ENCODE peak calls at places on chromosome 6, in seven cellular contexts. C is brain microvascular endothelial cell; N is effector memory CD4-positive, alpha-beta T cell; G is CD4-positive, alpha-beta T cell; P is H9; H is A549; R is neural progenitor cell. B is an unnamed sample.

GRCh38 chr6:30754631-30755030 is 10.3 kb upstream of the IER3 start:
- DNase-seq in C (no peak), N (no peak), G (no peak), P (no peak), H (no peak), R (no peak), B (no peak)

GRCh38 chr6:47581591-47581990 is 104.0 kb downstream of the CD2AP start:
- DNase-seq in C (no peak), N (no peak), G (no peak), P (no peak), H (no peak), R (no peak), B (no peak)

GRCh38 chr6:126337323-126337722 is 2.6 kb upstream of the CENPW start:
- DNase-seq in C (peak), N (no peak), G (no peak), P (no peak), H (no peak), R (no peak), B (no peak)

GRCh38 chr6:42403831-42404230 is 47.9 kb downstream of the TRERF1 start:
- DNase-seq in C (no peak), N (no peak), G (no peak), P (no peak), H (no peak), R (no peak), B (no peak)

GRCh38 chr6:140107216-140107615 is 732.8 kb upstream of the CITED2 start:
- DNase-seq in C (no peak), N (no peak), G (no peak), P (no peak), H (no peak), R (no peak), B (no peak)

GRCh38 chr6:47026679-47027078 is 15.5 kb downstream of the ADGRF1 start:
- DNase-seq in C (no peak), N (no peak), G (no peak), P (no peak), H (no peak), R (no peak), B (no peak)

GRCh38 chr6:134482585-134483346 is 164.9 kb upstream of the SGK1 start:
- DNase-seq in C (peak), N (no peak), G (no peak), P (no peak), H (no peak), R (no peak), B (no peak)

GRCh38 chr6:79810878-79811277 is 136.5 kb downstream of the ELOVL4 start:
- DNase-seq in C (no peak), N (no peak), G (no peak), P (no peak), H (no peak), R (peak), B (no peak)

GRCh38 chr6:106098383-106099234 is 12.5 kb downstream of the PRDM1 start:
- DNase-seq in C (peak), N (peak), G (peak), P (no peak), H (no peak), R (peak), B (no peak)

GRCh38 chr6:117829594-117830319 is 77.3 kb upstream of the SLC35F1 start:
- DNase-seq in C (peak), N (no peak), G (no peak), P (peak), H (peak), R (peak), B (no peak)

GRCh38 chr6:139172151-139172550 is 37.3 kb downstream of the HECA start:
- DNase-seq in C (no peak), N (no peak), G (no peak), P (no peak), H (no peak), R (no peak), B (no peak)

DNA sequence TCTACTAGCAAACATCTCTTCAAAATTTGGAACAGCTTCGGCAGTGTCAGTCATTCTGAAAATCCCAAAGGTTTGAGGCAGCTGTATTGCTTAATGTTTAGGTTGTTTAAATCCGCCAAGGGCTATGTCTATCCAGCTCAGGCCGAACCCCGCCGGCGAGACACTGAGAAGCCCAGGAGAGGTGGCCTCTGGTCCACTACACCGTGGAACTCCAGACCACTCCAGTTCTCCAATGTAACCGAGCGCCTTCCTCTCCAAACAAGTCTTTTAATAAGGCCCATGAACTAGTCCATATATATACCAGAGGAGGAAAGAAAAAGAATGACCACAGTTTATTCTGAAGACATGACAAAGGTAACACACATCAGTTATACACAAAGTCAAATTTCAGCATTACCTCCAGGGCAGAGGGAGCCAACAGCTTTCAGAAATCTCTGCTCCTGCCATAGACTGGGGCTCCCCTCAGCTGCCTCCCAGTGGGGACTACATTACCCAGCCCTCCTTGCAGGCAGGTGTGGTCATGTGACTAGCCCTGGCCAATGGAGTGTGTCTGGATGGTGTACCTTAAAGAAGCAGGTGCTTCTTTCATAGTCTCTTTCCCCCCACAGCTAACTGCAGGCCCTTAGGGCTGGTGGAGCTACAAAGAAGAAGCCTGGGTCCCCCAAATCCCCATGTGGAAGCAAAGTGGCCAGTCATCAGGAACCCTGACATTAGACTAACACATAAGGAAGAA is at the start of gene RAMACL:
- DNase-seq in C (no peak), N (peak), G (no peak), P (peak), H (peak), R (peak), B (no peak)
- H3K27ac ChIP-seq in C (no peak), N (no peak), G (no peak), P (no peak), H (no peak), R (no peak), B (no peak)

GRCh38 chr6:34341481-34341971 is 50.9 kb downstream of the NUDT3 start:
- DNase-seq in C (no peak), N (no peak), G (no peak), P (no peak), H (no peak), R (no peak), B (no peak)
- H3K27ac ChIP-seq in C (no peak), N (no peak), G (no peak), P (no peak), H (no peak), R (no peak), B (peak)

GRCh38 chr6:16766836-16767745 is 5.8 kb upstream of the ATXN1 start:
- DNase-seq in C (peak), N (no peak), G (no peak), P (no peak), H (no peak), R (no peak), B (no peak)

GRCh38 chr6:16764188-16764950 is 3.1 kb upstream of the ATXN1 start:
- DNase-seq in C (peak), N (no peak), G (no peak), P (no peak), H (no peak), R (no peak), B (no peak)

GRCh38 chr6:16766043-16766521 is 4.8 kb upstream of the ATXN1 start:
- DNase-seq in C (peak), N (no peak), G (no peak), P (no peak), H (no peak), R (no peak), B (no peak)

GRCh38 chr6:16762547-16763477 is 1.6 kb upstream of the ATXN1 start:
- DNase-seq in C (peak), N (peak), G (peak), P (peak), H (peak), R (peak), B (no peak)

GRCh38 chr6:16765235-16765634 is 4.0 kb upstream of the ATXN1 start:
- DNase-seq in C (no peak), N (no peak), G (no peak), P (no peak), H (no peak), R (no peak), B (no peak)
- H3K27ac ChIP-seq in C (peak), N (no peak), G (no peak), P (no peak), H (no peak), R (no peak), B (no peak)

GRCh38 chr6:148401581-148401980 is 58.9 kb downstream of the SASH1 start:
- DNase-seq in C (no peak), N (no peak), G (no peak), P (no peak), H (no peak), R (no peak), B (no peak)

GRCh38 chr6:148407372-148407771 is 64.7 kb downstream of the SASH1 start:
- DNase-seq in C (peak), N (no peak), G (no peak), P (no peak), H (no peak), R (no peak), B (no peak)

GRCh38 chr6:148405893-148406292 is 63.3 kb downstream of the SASH1 start:
- DNase-seq in C (no peak), N (no peak), G (no peak), P (no peak), H (no peak), R (no peak), B (no peak)

GRCh38 chr6:148404456-148405022 is 61.9 kb downstream of the SASH1 start:
- DNase-seq in C (no peak), N (no peak), G (no peak), P (no peak), H (no peak), R (peak), B (no peak)

DNA sequence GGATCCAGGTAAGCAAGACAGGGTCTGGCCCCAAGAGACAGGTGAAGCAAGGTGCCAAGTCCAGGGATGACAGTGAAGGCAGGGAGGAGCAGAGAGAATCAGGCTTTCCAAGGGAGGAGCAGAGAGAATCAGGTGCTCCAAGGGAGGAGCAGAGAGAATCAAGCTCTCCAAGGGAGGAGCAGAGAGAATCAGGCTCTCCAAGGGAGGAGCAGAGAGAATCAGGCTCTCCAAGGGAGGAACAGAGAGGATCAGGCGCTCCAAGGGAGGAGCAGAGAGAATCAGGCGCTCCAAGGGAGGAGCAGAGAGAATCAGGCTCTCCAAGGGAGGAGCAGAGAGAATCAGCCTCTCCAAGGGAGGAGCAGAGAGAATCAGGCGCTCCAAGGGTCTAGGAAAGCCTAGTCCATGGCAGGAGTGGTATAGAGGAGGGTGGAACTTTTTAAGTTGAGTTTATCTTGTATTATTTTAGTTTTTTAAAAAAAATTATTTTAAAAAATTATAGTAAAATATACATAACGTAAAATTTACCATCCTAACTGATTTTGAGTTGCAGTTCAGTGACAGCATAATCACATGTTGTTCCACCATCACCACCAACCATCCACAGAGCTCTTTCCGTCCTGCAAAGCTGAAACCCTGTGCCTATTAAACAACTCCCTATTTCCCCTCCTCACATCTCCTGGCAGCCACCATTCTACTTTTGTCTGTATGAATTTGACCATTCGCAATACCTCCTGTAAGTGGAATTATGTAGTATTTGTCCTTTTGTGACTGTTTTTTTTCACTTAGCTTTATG is 64.1 kb downstream of the SASH1 start:
- DNase-seq in C (no peak), N (no peak), G (no peak), P (no peak), H (no peak), R (no peak), B (no peak)
- H3K27ac ChIP-seq in C (peak), N (no peak), G (no peak), P (no peak), H (no peak), R (no peak), B (peak)

GRCh38 chr6:7138921-7139358 is 31.2 kb downstream of the RREB1 start:
- DNase-seq in C (no peak), N (peak), G (peak), P (peak), H (peak), R (peak), B (no peak)

GRCh38 chr6:7142228-7142801 is 34.6 kb downstream of the RREB1 start:
- DNase-seq in C (no peak), N (no peak), G (no peak), P (no peak), H (no peak), R (no peak), B (no peak)

GRCh38 chr6:7138111-7138510 is 30.4 kb downstream of the RREB1 start:
- DNase-seq in C (no peak), N (no peak), G (no peak), P (no peak), H (no peak), R (no peak), B (no peak)

GRCh38 chr6:7140631-7141366 is 33.0 kb downstream of the RREB1 start:
- DNase-seq in C (peak), N (peak), G (peak), P (peak), H (peak), R (peak), B (peak)

GRCh38 chr6:7139835-7140470 is 32.2 kb downstream of the RREB1 start:
- DNase-seq in C (no peak), N (no peak), G (no peak), P (no peak), H (no peak), R (no peak), B (no peak)
- H3K27ac ChIP-seq in C (no peak), N (peak), G (no peak), P (no peak), H (peak), R (no peak), B (peak)

DNA sequence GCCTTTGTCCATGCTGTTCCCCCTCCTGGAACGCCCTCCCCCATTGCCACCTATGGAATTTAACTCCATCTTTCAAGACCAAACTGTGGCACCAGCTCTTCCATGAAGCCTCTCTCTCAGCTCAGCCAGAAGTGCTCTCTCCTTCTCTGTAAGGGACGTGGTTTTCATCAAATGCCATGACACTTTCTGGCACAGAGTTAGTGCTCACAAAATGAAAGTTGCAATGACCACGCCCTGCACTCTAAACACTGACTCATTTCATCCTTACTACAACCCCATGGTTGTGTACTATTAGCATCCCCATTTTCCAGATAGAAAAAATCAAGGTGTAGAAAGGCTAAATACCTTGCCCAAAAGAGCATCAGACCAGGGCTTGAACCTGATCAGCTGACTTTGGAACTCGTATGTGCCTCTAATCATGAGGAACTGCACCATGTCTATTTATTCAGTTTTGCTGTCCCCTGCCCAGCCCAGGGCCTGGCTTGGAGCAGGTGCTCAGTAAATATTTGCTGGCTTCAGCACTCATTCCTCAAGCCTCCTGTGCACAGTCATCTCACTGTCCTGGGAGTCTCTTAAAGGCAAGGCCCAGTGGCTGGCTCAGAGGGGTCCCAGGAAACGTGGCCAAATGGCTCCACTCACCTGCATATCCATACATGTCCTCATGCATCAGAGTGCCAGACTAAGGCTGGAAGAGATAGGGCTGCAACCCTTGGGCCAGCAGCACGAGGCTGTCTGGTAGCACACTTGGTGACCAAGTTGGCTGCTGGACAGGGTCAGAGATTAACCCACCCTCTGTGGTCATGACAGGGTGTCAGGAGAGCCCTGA is 77.9 kb downstream of the MRPL14 start:
- DNase-seq in C (no peak), N (no peak), G (no peak), P (no peak), H (no peak), R (no peak), B (no peak)
- H3K27ac ChIP-seq in C (no peak), N (no peak), G (no peak), P (no peak), H (peak), R (no peak), B (peak)

DNA sequence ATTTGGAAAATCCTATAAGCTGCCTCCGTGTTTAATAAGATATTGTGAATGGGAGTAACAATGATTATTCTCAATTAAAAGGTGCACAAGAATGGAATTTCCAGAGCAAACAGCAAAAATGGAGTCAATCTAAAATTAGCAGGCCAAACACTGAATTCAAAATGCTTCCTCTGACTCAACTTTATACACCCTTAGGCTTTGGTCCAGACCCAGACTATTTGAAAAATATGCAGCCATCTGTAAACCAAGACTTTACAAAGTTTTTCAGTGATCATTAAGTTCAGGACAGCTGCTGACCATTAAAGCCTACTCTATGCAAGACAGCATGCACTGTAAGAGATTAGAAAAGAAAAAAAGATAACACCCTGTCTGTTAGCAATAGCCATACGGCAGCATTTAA is 39.4 kb upstream of the CCN6 start:
- DNase-seq in C (no peak), N (no peak), G (no peak), P (no peak), H (no peak), R (no peak), B (no peak)
- H3K27ac ChIP-seq in C (peak), N (no peak), G (no peak), P (no peak), H (no peak), R (no peak), B (no peak)

GRCh38 chr6:168715643-168716481 is 274.9 kb downstream of the SMOC2 start:
- DNase-seq in C (no peak), N (no peak), G (no peak), P (no peak), H (no peak), R (no peak), B (no peak)

GRCh38 chr6:168714547-168715260 is 273.7 kb downstream of the SMOC2 start:
- DNase-seq in C (no peak), N (no peak), G (no peak), P (no peak), H (no peak), R (no peak), B (no peak)

GRCh38 chr6:168717491-168717890 is 276.5 kb downstream of the SMOC2 start:
- DNase-seq in C (no peak), N (no peak), G (no peak), P (no peak), H (no peak), R (no peak), B (no peak)

GRCh38 chr6:168718821-168719475 is 278.0 kb downstream of the SMOC2 start:
- DNase-seq in C (no peak), N (no peak), G (no peak), P (no peak), H (no peak), R (no peak), B (no peak)

DNA sequence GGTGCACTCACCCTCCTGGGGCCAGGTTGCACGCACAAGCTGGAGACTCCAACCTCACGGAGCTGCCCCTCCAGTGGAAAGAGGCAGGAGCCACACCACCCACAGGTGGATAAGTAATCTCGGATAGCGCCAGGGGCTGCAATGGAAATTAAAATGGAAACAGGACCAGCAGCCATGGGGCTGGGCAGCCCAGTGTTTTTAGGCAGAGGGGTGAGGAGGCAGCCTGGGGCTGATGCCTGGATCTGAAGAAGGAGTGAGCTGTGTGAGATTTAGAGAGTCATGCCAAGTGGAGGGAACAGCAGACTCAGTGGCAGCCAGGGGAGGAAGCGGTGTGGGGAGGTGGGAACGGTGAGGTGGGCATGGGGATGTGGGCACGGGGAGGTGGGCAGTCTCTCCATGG is 275.6 kb downstream of the SMOC2 start:
- DNase-seq in C (no peak), N (no peak), G (no peak), P (no peak), H (no peak), R (no peak), B (no peak)
- H3K27ac ChIP-seq in C (no peak), N (no peak), G (no peak), P (no peak), H (no peak), R (no peak), B (no peak)

GRCh38 chr6:158452191-158452590 is 107.7 kb upstream of the TMEM181 start:
- DNase-seq in C (no peak), N (no peak), G (no peak), P (no peak), H (no peak), R (no peak), B (no peak)
- H3K27ac ChIP-seq in C (no peak), N (no peak), G (no peak), P (no peak), H (no peak), R (no peak), B (peak)

DNA sequence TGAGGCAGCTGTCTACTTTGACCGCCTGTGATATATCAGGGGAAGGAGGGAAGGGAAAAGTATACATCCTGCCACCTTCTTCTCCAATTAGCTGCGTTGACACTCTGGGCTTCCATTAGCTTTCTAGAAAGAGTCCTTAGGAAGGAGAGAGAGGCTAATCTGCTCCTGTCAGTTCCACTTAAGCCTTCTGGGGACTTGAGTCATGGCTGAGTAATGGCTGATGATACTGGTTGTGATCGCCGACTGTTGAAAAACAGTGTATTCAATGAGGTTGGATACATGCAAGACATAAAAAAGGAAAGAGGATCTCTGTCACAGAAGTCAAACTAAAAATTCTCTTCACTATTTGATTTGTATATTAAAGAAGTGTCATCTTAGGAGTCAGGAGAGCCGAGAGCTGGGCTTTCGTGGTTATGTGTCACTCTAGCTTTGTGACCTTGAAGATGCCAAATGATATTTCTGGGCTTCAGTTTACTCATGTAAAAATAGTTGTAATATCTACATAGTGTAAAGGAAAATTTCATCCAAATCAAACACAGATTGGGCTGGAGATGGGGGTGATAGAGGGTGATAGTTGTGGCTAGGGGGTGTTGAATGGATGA is 189.0 kb downstream of the UST start:
- DNase-seq in C (peak), N (no peak), G (no peak), P (no peak), H (no peak), R (peak), B (no peak)
- H3K27ac ChIP-seq in C (no peak), N (no peak), G (no peak), P (no peak), H (no peak), R (no peak), B (no peak)